ENCODE peak calls at places on chromosomes 7 and 10, in four cellular contexts. One of them, this sample, is unnamed.
A peak's percentile ranks its signal among the peaks of the same experiment; 100 is the strongest.

GRCh38 chr7:50667338-50667737 is 102.1 kb upstream of the DDC start:
- DNase-seq in M059J: peak; percentile 46
- DNase-seq in ELF-1: no peak
- DNase-seq in Right ventricle myocardium superior: peak; percentile 67
- DNase-seq in this sample: peak; percentile 65

GRCh38 chr10:49748006-49748405 is 14.1 kb downstream of the OGDHL start:
- DNase-seq in M059J: no peak
- DNase-seq in ELF-1: no peak
- DNase-seq in Right ventricle myocardium superior: no peak
- DNase-seq in this sample: no peak

GRCh38 chr7:27134392-27134791 is 3.8 kb upstream of the HOXA4 start:
- DNase-seq in M059J: peak; percentile 97
- DNase-seq in ELF-1: no peak
- DNase-seq in Right ventricle myocardium superior: no peak
- DNase-seq in this sample: peak; percentile 89

GRCh38 chr10:71741671-71742070 is 22.1 kb upstream of the C10orf105 start:
- DNase-seq in M059J: no peak
- DNase-seq in ELF-1: no peak
- DNase-seq in Right ventricle myocardium superior: no peak
- DNase-seq in this sample: no peak

GRCh38 chr7:147432068-147432467 is 1158.5 kb upstream of the C7orf33 start:
- DNase-seq in M059J: no peak
- DNase-seq in ELF-1: peak; percentile 29
- DNase-seq in Right ventricle myocardium superior: no peak
- DNase-seq in this sample: peak; percentile 54

GRCh38 chr7:94294471-94295131 is 100.1 kb upstream of the COL1A2 start:
- DNase-seq in M059J: no peak
- DNase-seq in ELF-1: no peak
- DNase-seq in Right ventricle myocardium superior: no peak
- DNase-seq in this sample: peak; percentile 25

GRCh38 chr10:28375399-28376354 is 72.8 kb upstream of the MPP7 start:
- DNase-seq in M059J: peak; percentile 55
- DNase-seq in ELF-1: peak; percentile 74
- DNase-seq in Right ventricle myocardium superior: no peak
- DNase-seq in this sample: peak; percentile 16

GRCh38 chr7:155260498-155260872 is 37.2 kb upstream of the INSIG1 start:
- DNase-seq in M059J: no peak
- DNase-seq in ELF-1: no peak
- DNase-seq in Right ventricle myocardium superior: no peak
- DNase-seq in this sample: no peak

GRCh38 chr7:134865001-134865845 is 85.8 kb downstream of the CALD1 start:
- DNase-seq in M059J: no peak
- DNase-seq in ELF-1: no peak
- DNase-seq in Right ventricle myocardium superior: no peak
- DNase-seq in this sample: peak; percentile 66

GRCh38 chr10:43024524-43024923 is 52.3 kb upstream of the RET start:
- DNase-seq in M059J: no peak
- DNase-seq in ELF-1: no peak
- DNase-seq in Right ventricle myocardium superior: no peak
- DNase-seq in this sample: no peak

GRCh38 chr7:155183655-155184054 is 113.5 kb downstream of the HTR5A start:
- DNase-seq in M059J: no peak
- DNase-seq in ELF-1: no peak
- DNase-seq in Right ventricle myocardium superior: no peak
- DNase-seq in this sample: no peak

GRCh38 chr7:148729984-148730733 is 31.5 kb downstream of the CUL1 start:
- DNase-seq in M059J: peak; percentile 81
- DNase-seq in ELF-1: no peak
- DNase-seq in Right ventricle myocardium superior: no peak
- DNase-seq in this sample: peak; percentile 40

GRCh38 chr10:45035673-45036072 is 35.0 kb downstream of the ZNF22 start:
- DNase-seq in M059J: no peak
- DNase-seq in ELF-1: no peak
- DNase-seq in Right ventricle myocardium superior: no peak
- DNase-seq in this sample: no peak

GRCh38 chr10:92615515-92615914 is 22.6 kb downstream of the KIF11 start:
- DNase-seq in M059J: no peak
- DNase-seq in ELF-1: no peak
- DNase-seq in Right ventricle myocardium superior: no peak
- DNase-seq in this sample: no peak

GRCh38 chr10:98664329-98665042 is 217.8 kb upstream of the HPS1 start:
- DNase-seq in M059J: peak; percentile 5
- DNase-seq in ELF-1: peak; percentile 69
- DNase-seq in Right ventricle myocardium superior: no peak
- DNase-seq in this sample: peak; percentile 31

GRCh38 chr7:149867762-149868637 is 5.8 kb upstream of the ATP6V0E2 start:
- DNase-seq in M059J: no peak
- DNase-seq in ELF-1: no peak
- DNase-seq in Right ventricle myocardium superior: no peak
- DNase-seq in this sample: no peak

GRCh38 chr7:2452074-2452507 is 24.1 kb downstream of the GRIFIN start:
- DNase-seq in M059J: no peak
- DNase-seq in ELF-1: no peak
- DNase-seq in Right ventricle myocardium superior: no peak
- DNase-seq in this sample: no peak

GRCh38 chr7:2376351-2377154 is 21.9 kb downstream of the EIF3B start:
- DNase-seq in M059J: no peak
- DNase-seq in ELF-1: no peak
- DNase-seq in Right ventricle myocardium superior: no peak
- DNase-seq in this sample: no peak

GRCh38 chr10:61285749-61286148 is 167.4 kb downstream of the TMEM26 start:
- DNase-seq in M059J: no peak
- DNase-seq in ELF-1: no peak
- DNase-seq in Right ventricle myocardium superior: peak; percentile 26
- DNase-seq in this sample: peak; percentile 55

GRCh38 chr7:3911685-3912084 is 610.6 kb downstream of the SDK1 start:
- DNase-seq in M059J: no peak
- DNase-seq in ELF-1: no peak
- DNase-seq in Right ventricle myocardium superior: no peak
- DNase-seq in this sample: no peak

GRCh38 chr10:593016-593415 is 96.5 kb downstream of the DIP2C start:
- DNase-seq in M059J: no peak
- DNase-seq in ELF-1: no peak
- DNase-seq in Right ventricle myocardium superior: no peak
- DNase-seq in this sample: no peak

GRCh38 chr7:8314566-8314965 is 52.6 kb upstream of the ICA1 start:
- DNase-seq in M059J: no peak
- DNase-seq in ELF-1: no peak
- DNase-seq in Right ventricle myocardium superior: no peak
- DNase-seq in this sample: no peak

GRCh38 chr10:90136731-90137316 is 435.4 kb downstream of the KIF20B start:
- DNase-seq in M059J: peak; percentile 34
- DNase-seq in ELF-1: no peak
- DNase-seq in Right ventricle myocardium superior: no peak
- DNase-seq in this sample: peak; percentile 35

GRCh38 chr10:112490543-112490942 is 43.5 kb downstream of the VTI1A start:
- DNase-seq in M059J: peak; percentile 30
- DNase-seq in ELF-1: no peak
- DNase-seq in Right ventricle myocardium superior: no peak
- DNase-seq in this sample: peak; percentile 15

GRCh38 chr10:113335603-113336002 is 217.2 kb upstream of the HABP2 start:
- DNase-seq in M059J: peak; percentile 66
- DNase-seq in ELF-1: no peak
- DNase-seq in Right ventricle myocardium superior: no peak
- DNase-seq in this sample: peak; percentile 49

GRCh38 chr10:124657806-124658205 is 86.4 kb downstream of the FAM53B start:
- DNase-seq in M059J: peak; percentile 8
- DNase-seq in ELF-1: no peak
- DNase-seq in Right ventricle myocardium superior: peak; percentile 44
- DNase-seq in this sample: no peak

GRCh38 chr7:28768577-28769147 is 189.5 kb downstream of the TRIL start:
- DNase-seq in M059J: peak; percentile 84
- DNase-seq in ELF-1: peak; percentile 48
- DNase-seq in Right ventricle myocardium superior: no peak
- DNase-seq in this sample: peak; percentile 46

GRCh38 chr10:43409385-43410109 is 561 bp upstream of the HNRNPF start:
- DNase-seq in M059J: no peak
- DNase-seq in ELF-1: peak; percentile 69
- DNase-seq in Right ventricle myocardium superior: peak; percentile 75
- DNase-seq in this sample: no peak

GRCh38 chr10:30182191-30183075 is 123.0 kb upstream of the JCAD start:
- DNase-seq in M059J: peak; percentile 83
- DNase-seq in ELF-1: peak; percentile 81
- DNase-seq in Right ventricle myocardium superior: no peak
- DNase-seq in this sample: peak; percentile 83

GRCh38 chr7:103316378-103316941 is 19.2 kb downstream of the PMPCB start:
- DNase-seq in M059J: no peak
- DNase-seq in ELF-1: no peak
- DNase-seq in Right ventricle myocardium superior: no peak
- DNase-seq in this sample: no peak

GRCh38 chr10:92965314-92965713 is 95.3 kb upstream of the CYP26C1 start:
- DNase-seq in M059J: peak; percentile 47
- DNase-seq in ELF-1: no peak
- DNase-seq in Right ventricle myocardium superior: no peak
- DNase-seq in this sample: peak; percentile 86

GRCh38 chr7:29921404-29922010 is 68.1 kb downstream of the SCRN1 start:
- DNase-seq in M059J: peak; percentile 57
- DNase-seq in ELF-1: peak; percentile 80
- DNase-seq in Right ventricle myocardium superior: no peak
- DNase-seq in this sample: peak; percentile 73

GRCh38 chr10:87038786-87039185 is 18.7 kb downstream of the FAM25A start:
- DNase-seq in M059J: no peak
- DNase-seq in ELF-1: no peak
- DNase-seq in Right ventricle myocardium superior: no peak
- DNase-seq in this sample: peak; percentile 22

GRCh38 chr10:71809628-71810027 is 36.3 kb upstream of the VSIR start:
- DNase-seq in M059J: no peak
- DNase-seq in ELF-1: no peak
- DNase-seq in Right ventricle myocardium superior: no peak
- DNase-seq in this sample: no peak

GRCh38 chr10:80253266-80253962 is 36.0 kb downstream of the MAT1A start:
- DNase-seq in M059J: no peak
- DNase-seq in ELF-1: no peak
- DNase-seq in Right ventricle myocardium superior: no peak
- DNase-seq in this sample: no peak

GRCh38 chr10:118342638-118343020 is 505 bp upstream of the FAM204A start:
- DNase-seq in M059J: peak; percentile 18
- DNase-seq in ELF-1: no peak
- DNase-seq in Right ventricle myocardium superior: no peak
- DNase-seq in this sample: no peak